ENCODE peak calls at places on chromosomes 5 and 9, in nine cellular contexts. Y is fibroblast of lung, J is MM.1S, P is lung, N is transverse colon, T is body of pancreas, G is endodermal cell, B is stomach, I is PC-3. X is an unnamed sample. For H3K36me3, the result is how much of the 10 kb centered on the place peaks cover.

GRCh38 chr9:14258156-14258555 is 55.8 kb downstream of the NFIB start:
- DNase-seq in T (no peak), N (no peak), G (no peak), P (no peak), J (no peak), B (no peak), Y (no peak), I (no peak), X (no peak)

GRCh38 chr5:76742586-76742985 is 26.7 kb downstream of the F2R start:
- DNase-seq in N (no peak), I (no peak), P (peak), B (no peak), G (no peak), J (no peak), Y (peak), T (no peak), X (peak)

GRCh38 chr5:1110930-1111726 is 735 bp downstream of the SLC12A7 start:
- DNase-seq in I (peak), G (peak), B (no peak), T (peak), N (no peak), P (no peak), Y (no peak), J (no peak), X (no peak)

GRCh38 chr9:87746186-87746585 is 20.3 kb downstream of the CTSL start:
- DNase-seq in I (no peak), P (no peak), N (no peak), T (no peak), G (no peak), Y (no peak), J (no peak), B (no peak), X (no peak)

GRCh38 chr5:3385874-3386536 is 209.6 kb upstream of the IRX1 start:
- DNase-seq in T (no peak), I (no peak), G (no peak), N (no peak), J (no peak), P (no peak), B (no peak), Y (no peak), X (no peak)

GRCh38 chr9:127979333-127980055 is 1.3 kb downstream of the EEIG1 start:
- DNase-seq in G (peak), J (peak), T (peak), B (peak), P (peak), Y (peak), N (peak), I (peak), X (no peak)

GRCh38 chr9:19471737-19472648 is 63.2 kb downstream of the ACER2 start:
- DNase-seq in G (peak), N (peak), B (peak), P (peak), T (peak), I (peak), Y (peak), J (peak), X (peak)

GRCh38 chr9:38431101-38431500 is 6.8 kb upstream of the IGFBPL1 start:
- DNase-seq in T (no peak), I (no peak), J (no peak), N (no peak), B (no peak), P (no peak), G (no peak), Y (no peak), X (no peak)

GRCh38 chr9:133533878-133534277 is 626 bp upstream of the ADAMTSL2 start:
- DNase-seq in T (no peak), P (no peak), B (no peak), J (no peak), I (no peak), G (no peak), N (no peak), Y (no peak), X (no peak)

GRCh38 chr9:21801683-21802417 is 586 bp upstream of the MTAP start:
- DNase-seq in T (peak), P (peak), G (peak), I (peak), J (peak), Y (peak), N (peak), B (peak), X (peak)

GRCh38 chr9:109020113-109020512 is 6.8 kb upstream of the CTNNAL1 start:
- DNase-seq in Y (no peak), N (no peak), P (no peak), T (no peak), G (no peak), B (no peak), I (no peak), J (no peak), X (no peak)

GRCh38 chr5:150350524-150351344 is 6.8 kb upstream of the TCOF1 start:
- DNase-seq in P (peak), N (peak), J (peak), B (peak), I (peak), T (peak), Y (peak), G (peak), X (peak)

GRCh38 chr5:41869739-41870620 is at the start of gene OXCT1:
- DNase-seq in N (peak), T (peak), J (peak), Y (peak), P (peak), G (peak), B (peak), I (peak), X (peak)

GRCh38 chr5:68456756-68457217 is 241.2 kb downstream of the PIK3R1 start:
- DNase-seq in P (peak), B (peak), N (peak), G (no peak), I (peak), J (no peak), T (peak), Y (peak), X (peak)

GRCh38 chr5:1040571-1040970 is 32.0 kb downstream of the NKD2 start:
- DNase-seq in J (no peak), P (no peak), I (no peak), T (no peak), B (no peak), N (no peak), G (no peak), Y (no peak), X (no peak)

GRCh38 chr5:139410121-139410885 is 6.4 kb upstream of the SPATA24 start:
- DNase-seq in J (no peak), T (no peak), N (no peak), G (no peak), I (no peak), P (no peak), Y (no peak), B (no peak), X (no peak)

GRCh38 chr5:80346055-80346454 is 26.3 kb downstream of the SPZ1 start:
- DNase-seq in N (peak), J (peak), I (peak), B (no peak), T (no peak), Y (no peak), G (peak), P (no peak), X (no peak)

GRCh38 chr5:150136841-150137167 is 18.8 kb downstream of the PDGFRB start:
- DNase-seq in J (no peak), Y (no peak), G (no peak), P (no peak), N (no peak), T (no peak), I (no peak), B (no peak), X (no peak)

GRCh38 chr5:124315746-124316415 is 430.6 kb downstream of the ZNF608 start:
- DNase-seq in Y (peak), N (no peak), I (peak), B (no peak), G (no peak), P (no peak), J (no peak), T (no peak), X (peak)

GRCh38 chr9:92947268-92948031 is at the start of gene FGD3:
- DNase-seq in B (peak), J (no peak), G (peak), T (peak), N (no peak), I (peak), P (no peak), Y (peak), X (no peak)

GRCh38 chr5:17302590-17302989 is 85.2 kb downstream of the BASP1 start:
- DNase-seq in B (no peak), T (no peak), Y (no peak), J (no peak), P (no peak), N (no peak), G (no peak), I (no peak), X (peak)

GRCh38 chr9:88993871-88994819 is 2.9 kb downstream of the S1PR3 start:
- DNase-seq in P (no peak), N (no peak), Y (no peak), J (no peak), T (no peak), I (no peak), G (peak), B (no peak), X (no peak)

GRCh38 chr5:171595801-171596231 is 176.4 kb downstream of the FGF18 start:
- DNase-seq in I (peak), P (no peak), G (no peak), J (no peak), N (no peak), Y (peak), B (no peak), T (no peak), X (peak)

GRCh38 chr5:167777746-167778145 is 513.7 kb upstream of the WWC1 start:
- DNase-seq in B (no peak), N (no peak), G (no peak), Y (peak), P (no peak), I (no peak), T (no peak), J (no peak), X (no peak)

GRCh38 chr5:68431601-68432337 is 216.2 kb downstream of the PIK3R1 start:
- DNase-seq in J (no peak), Y (no peak), N (no peak), G (no peak), T (no peak), P (no peak), B (no peak), I (no peak), X (no peak)

GRCh38 chr5:142978252-142978651 is 208.1 kb downstream of the ARHGAP26 start:
- DNase-seq in P (no peak), J (no peak), G (peak), B (no peak), N (no peak), I (no peak), Y (no peak), T (no peak), X (no peak)

GRCh38 chr5:33273985-33274384 is 166.8 kb upstream of the TARS1 start:
- DNase-seq in J (no peak), Y (no peak), B (no peak), P (no peak), G (no peak), N (no peak), T (no peak), I (no peak), X (no peak)

GRCh38 chr9:131469951-131470350 is 32.8 kb upstream of the POMT1 start:
- DNase-seq in P (no peak), J (no peak), Y (no peak), G (no peak), B (no peak), I (no peak), N (no peak), T (no peak), X (no peak)

GRCh38 chr9:76687861-76688374 is 76.3 kb upstream of the PCA3 start:
- DNase-seq in I (peak), Y (peak), P (no peak), T (no peak), N (no peak), G (no peak), J (no peak), B (peak), X (peak)

GRCh38 chr5:2897276-2897990 is 146.0 kb upstream of the IRX2 start:
- DNase-seq in Y (no peak), I (no peak), N (no peak), P (no peak), G (peak), J (no peak), T (no peak), B (no peak), X (no peak)

GRCh38 chr5:1523793-1524480 is at the start of gene LPCAT1:
- DNase-seq in Y (peak), B (peak), T (peak), N (peak), P (peak), I (peak), G (peak), J (peak), X (peak)

GRCh38 chr9:92669890-92670708 is at the start of gene IPPK:
- DNase-seq in Y (peak), T (peak), B (peak), P (peak), N (peak), G (peak), J (peak), I (peak), X (peak)

GRCh38 chr9:72633966-72634365 is 112.6 kb downstream of the TMC1 start:
- DNase-seq in N (no peak), B (no peak), G (no peak), J (no peak), T (no peak), I (peak), Y (peak), P (no peak), X (peak)

GRCh38 chr5:10913846-10914245 is 152.8 kb upstream of the DAP start:
- DNase-seq in N (no peak), J (no peak), Y (peak), I (peak), G (no peak), B (no peak), T (peak), P (no peak), X (peak)

DNA sequence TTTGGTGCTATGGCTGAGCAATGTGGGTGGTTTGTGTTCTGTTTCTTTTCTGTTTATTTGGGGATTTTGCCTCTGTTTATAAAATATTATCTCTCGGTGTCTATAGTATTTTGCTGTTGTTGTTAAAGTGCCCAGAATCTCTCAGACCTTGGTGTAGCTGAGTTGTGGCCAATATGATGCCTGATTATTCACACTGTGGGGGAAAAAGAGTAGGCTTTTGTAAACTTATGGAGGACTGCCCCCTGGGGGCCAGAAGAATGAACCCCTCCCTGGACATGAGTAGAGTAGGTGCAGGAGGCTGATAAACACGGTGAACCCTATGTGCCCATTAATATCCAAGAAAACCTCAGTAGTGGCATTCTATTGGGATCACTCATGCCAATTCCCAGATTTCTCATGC is 49.0 kb upstream of the DPYSL3 start:
- DNase-seq in P (peak), T (no peak), B (no peak), Y (peak), G (peak), I (peak), N (peak), J (peak), X (peak)
- TF ChIP-seq CTCF in P (peak), T (no peak), B (peak), Y (peak), G (peak), I (peak), N (peak), J (peak), X (peak)

GRCh38 chr5:154288145-154288544 is 97.6 kb downstream of the GALNT10 start:
- DNase-seq in J (no peak), B (peak), Y (peak), G (peak), N (no peak), I (no peak), T (no peak), P (no peak), X (peak)
- H3K27ac ChIP-seq in J (no peak), B (peak), Y (no peak), G (no peak), N (no peak), I (peak), T (no peak), P (no peak), X (peak)

GRCh38 chr5:72204946-72205345 is 97.7 kb downstream of the MAP1B start:
- DNase-seq in I (no peak), Y (peak), J (no peak), B (no peak), N (no peak), G (no peak), P (no peak), T (no peak), X (no peak)

GRCh38 chr5:72205431-72206009 is 98.2 kb downstream of the MAP1B start:
- DNase-seq in T (no peak), N (no peak), G (no peak), I (no peak), B (no peak), Y (peak), J (no peak), P (no peak), X (no peak)

GRCh38 chr5:72202331-72202825 is 95.1 kb downstream of the MAP1B start:
- DNase-seq in J (no peak), N (no peak), P (no peak), G (no peak), T (no peak), Y (no peak), B (no peak), I (no peak), X (no peak)

GRCh38 chr5:72206160-72206559 is 98.9 kb downstream of the MAP1B start:
- DNase-seq in J (no peak), Y (peak), I (no peak), N (no peak), T (no peak), B (no peak), P (no peak), G (no peak), X (no peak)

DNA sequence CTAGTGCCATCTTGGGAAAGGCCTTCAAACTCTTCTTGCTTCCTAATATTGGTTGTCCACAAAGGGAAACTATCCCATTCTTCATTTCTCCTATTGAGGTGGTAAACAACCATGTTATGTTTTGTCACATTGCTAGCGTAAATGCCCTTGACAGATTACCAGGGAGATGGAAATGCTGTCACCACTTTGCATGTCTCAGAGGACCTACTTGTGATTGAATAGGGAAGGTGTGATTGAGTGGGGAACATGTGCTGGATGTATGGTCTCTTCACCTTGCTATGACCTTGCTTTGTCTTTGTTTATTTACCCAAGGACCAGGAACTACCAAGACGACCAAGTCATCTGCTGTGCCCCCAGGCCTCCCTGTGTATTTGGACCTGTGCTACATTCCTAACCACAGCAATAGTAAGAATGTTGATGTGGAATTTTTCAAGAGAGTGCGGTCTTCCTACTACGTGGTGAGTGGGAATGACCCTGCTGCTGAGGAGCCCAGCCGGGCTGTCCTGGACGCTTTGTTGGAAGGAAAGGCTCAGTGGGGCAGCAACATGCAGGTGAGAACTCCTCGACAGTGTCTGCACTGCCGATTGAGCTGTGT is 96.1 kb downstream of the MAP1B start:
- DNase-seq in P (no peak), I (no peak), T (no peak), J (no peak), Y (peak), B (no peak), N (no peak), G (no peak), X (peak)
- H3K36me3 ChIP-seq in P (under half), I (under half), T (under half), J (under half), Y (under half), B (under half), N (under half), G (half or more), X (half or more)

DNA sequence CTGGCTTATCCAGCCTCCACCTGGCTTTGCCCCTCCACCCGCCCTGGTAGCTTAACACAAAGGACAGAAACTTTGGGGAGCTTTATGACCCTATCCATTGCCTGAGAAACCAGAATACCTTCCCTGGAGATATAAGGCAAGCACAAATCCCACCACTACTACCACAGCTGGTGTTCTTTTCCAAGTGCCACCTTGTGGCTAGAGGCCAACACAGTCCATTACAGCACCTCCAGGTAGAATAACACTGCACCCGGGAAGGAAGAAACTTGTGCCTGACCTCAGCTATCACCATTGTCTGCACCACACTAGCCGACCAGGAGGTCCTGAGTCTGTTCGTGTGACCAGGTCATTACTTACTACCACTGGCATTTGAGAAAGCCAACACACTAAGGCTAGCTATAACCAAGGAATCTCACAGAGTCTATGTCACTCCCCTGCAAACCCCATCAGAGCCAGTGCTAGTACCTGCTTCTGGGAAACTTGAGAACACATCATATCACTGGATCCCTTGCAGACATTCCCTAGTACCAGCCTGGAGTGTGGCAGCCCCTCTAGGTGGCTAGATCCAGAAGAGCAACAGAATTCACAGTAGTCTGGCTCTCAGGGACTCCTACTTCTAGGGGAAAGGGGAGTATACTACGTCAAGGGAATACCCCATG is 74.0 kb upstream of the RUSC2 start:
- DNase-seq in B (no peak), T (no peak), N (no peak), Y (no peak), G (peak), J (no peak), P (no peak), I (no peak), X (no peak)
- TF ChIP-seq CTCF in B (no peak), T (no peak), N (no peak), Y (no peak), G (peak), J (peak), P (no peak), I (peak), X (peak)

GRCh38 chr5:54390539-54391031 is 64.9 kb upstream of the HSPB3 start:
- DNase-seq in N (no peak), B (no peak), T (no peak), Y (no peak), I (no peak), G (no peak), P (no peak), J (no peak), X (no peak)
- H3K27ac ChIP-seq in N (no peak), B (no peak), T (peak), Y (no peak), I (no peak), G (no peak), P (no peak), J (no peak), X (no peak)

GRCh38 chr9:121344062-121344696 is 25.9 kb downstream of the STOM start:
- DNase-seq in G (no peak), B (no peak), I (no peak), Y (no peak), J (no peak), N (no peak), P (no peak), T (no peak), X (no peak)

GRCh38 chr9:121336705-121337104 is 33.3 kb downstream of the STOM start:
- DNase-seq in B (no peak), Y (no peak), J (no peak), N (no peak), T (no peak), G (no peak), P (no peak), I (no peak), X (no peak)

GRCh38 chr9:121345070-121345469 is 25.0 kb downstream of the STOM start:
- DNase-seq in P (no peak), N (no peak), T (no peak), Y (no peak), B (no peak), I (no peak), J (no peak), G (no peak), X (no peak)

GRCh38 chr9:121339437-121339836 is 30.6 kb downstream of the STOM start:
- DNase-seq in I (no peak), N (no peak), B (no peak), T (no peak), J (no peak), Y (no peak), G (no peak), P (no peak), X (no peak)

GRCh38 chr9:121340676-121341392 is 29.2 kb downstream of the STOM start:
- DNase-seq in B (no peak), N (no peak), T (no peak), P (no peak), G (no peak), J (peak), Y (no peak), I (no peak), X (no peak)
- H3K36me3 ChIP-seq in B (under half), N (under half), T (under half), P (half or more), G (under half), J (under half), Y (under half), I (under half), X (under half)